ENCODE peak calls at places on chromosome 7, in nine cellular contexts. One of them, this sample, is unnamed.

GRCh38 chr7:106405697-106406141 is 120.9 kb upstream of the NAMPT start:
- DNase-seq in frontal cortex: no peak
- DNase-seq in HFFc6: no peak
- DNase-seq in neural progenitor cell: no peak
- DNase-seq in heart left ventricle: no peak
- DNase-seq in occipital lobe: no peak
- DNase-seq in fibroblast of mammary gland: no peak
- DNase-seq in Ammon's horn: no peak
- DNase-seq in OCI-LY7: no peak
- DNase-seq in this sample: no peak

GRCh38 chr7:88485811-88486210 is 179.1 kb upstream of the STEAP4 start:
- DNase-seq in OCI-LY7: no peak
- DNase-seq in HFFc6: no peak
- DNase-seq in Ammon's horn: peak; percentile 14
- DNase-seq in neural progenitor cell: no peak
- DNase-seq in occipital lobe: no peak
- DNase-seq in heart left ventricle: no peak
- DNase-seq in frontal cortex: no peak
- DNase-seq in fibroblast of mammary gland: no peak
- DNase-seq in this sample: no peak

GRCh38 chr7:30206942-30207341 is 72.2 kb downstream of the MTURN start:
- DNase-seq in frontal cortex: no peak
- DNase-seq in OCI-LY7: no peak
- DNase-seq in HFFc6: no peak
- DNase-seq in occipital lobe: no peak
- DNase-seq in neural progenitor cell: no peak
- DNase-seq in fibroblast of mammary gland: no peak
- DNase-seq in heart left ventricle: no peak
- DNase-seq in Ammon's horn: no peak
- DNase-seq in this sample: no peak

GRCh38 chr7:65722361-65722792 is 150.5 kb upstream of the VKORC1L1 start:
- DNase-seq in fibroblast of mammary gland: peak; percentile 33
- DNase-seq in neural progenitor cell: peak; percentile 62
- DNase-seq in Ammon's horn: peak; percentile 19
- DNase-seq in OCI-LY7: peak; percentile 62
- DNase-seq in frontal cortex: no peak
- DNase-seq in occipital lobe: no peak
- DNase-seq in HFFc6: peak; percentile 9
- DNase-seq in heart left ventricle: peak; percentile 46
- DNase-seq in this sample: peak; percentile 58

GRCh38 chr7:151769189-151769821 is 107.6 kb downstream of the PRKAG2 start:
- DNase-seq in HFFc6: no peak
- DNase-seq in frontal cortex: no peak
- DNase-seq in Ammon's horn: no peak
- DNase-seq in OCI-LY7: peak; percentile 2
- DNase-seq in occipital lobe: no peak
- DNase-seq in neural progenitor cell: no peak
- DNase-seq in heart left ventricle: peak; percentile 13
- DNase-seq in fibroblast of mammary gland: no peak
- DNase-seq in this sample: no peak

GRCh38 chr7:77738871-77739270 is 42.6 kb downstream of the RSBN1L start:
- DNase-seq in Ammon's horn: no peak
- DNase-seq in occipital lobe: no peak
- DNase-seq in OCI-LY7: no peak
- DNase-seq in neural progenitor cell: no peak
- DNase-seq in frontal cortex: no peak
- DNase-seq in heart left ventricle: no peak
- DNase-seq in HFFc6: peak; percentile 94
- DNase-seq in fibroblast of mammary gland: peak; percentile 43
- DNase-seq in this sample: no peak

GRCh38 chr7:2100278-2101205 is 132.2 kb downstream of the MAD1L1 start:
- DNase-seq in occipital lobe: no peak
- DNase-seq in frontal cortex: no peak
- DNase-seq in neural progenitor cell: no peak
- DNase-seq in Ammon's horn: no peak
- DNase-seq in fibroblast of mammary gland: no peak
- DNase-seq in OCI-LY7: peak; percentile 91
- DNase-seq in heart left ventricle: peak; percentile 61
- DNase-seq in HFFc6: no peak
- DNase-seq in this sample: peak; percentile 72

GRCh38 chr7:100604078-100604975 is 2.2 kb downstream of the PCOLCE start:
- DNase-seq in Ammon's horn: peak; percentile 67
- DNase-seq in frontal cortex: peak; percentile 75
- DNase-seq in OCI-LY7: peak; percentile 85
- DNase-seq in fibroblast of mammary gland: peak; percentile 77
- DNase-seq in neural progenitor cell: peak; percentile 90
- DNase-seq in heart left ventricle: peak; percentile 86
- DNase-seq in occipital lobe: no peak
- DNase-seq in HFFc6: peak; percentile 48
- DNase-seq in this sample: peak; percentile 65

GRCh38 chr7:31986878-31987518 is 83.2 kb downstream of the PDE1C start:
- DNase-seq in OCI-LY7: no peak
- DNase-seq in frontal cortex: no peak
- DNase-seq in heart left ventricle: no peak
- DNase-seq in HFFc6: no peak
- DNase-seq in Ammon's horn: no peak
- DNase-seq in fibroblast of mammary gland: peak; percentile 34
- DNase-seq in occipital lobe: no peak
- DNase-seq in neural progenitor cell: no peak
- DNase-seq in this sample: no peak

GRCh38 chr7:13724631-13725566 is 264.6 kb downstream of the ETV1 start:
- DNase-seq in Ammon's horn: no peak
- DNase-seq in OCI-LY7: no peak
- DNase-seq in fibroblast of mammary gland: peak; percentile 16
- DNase-seq in neural progenitor cell: no peak
- DNase-seq in heart left ventricle: no peak
- DNase-seq in occipital lobe: no peak
- DNase-seq in frontal cortex: no peak
- DNase-seq in HFFc6: no peak
- DNase-seq in this sample: no peak

GRCh38 chr7:117184367-117184766 is 138.5 kb downstream of the WNT2 start:
- DNase-seq in OCI-LY7: no peak
- DNase-seq in fibroblast of mammary gland: no peak
- DNase-seq in Ammon's horn: no peak
- DNase-seq in neural progenitor cell: no peak
- DNase-seq in occipital lobe: no peak
- DNase-seq in HFFc6: no peak
- DNase-seq in frontal cortex: no peak
- DNase-seq in heart left ventricle: no peak
- DNase-seq in this sample: no peak

This sample was measured in memory B cell.